ENCODE peak calls at places on chromosome 6, in six cellular contexts. K is fibroblast of lung; E is CD8-positive, alpha-beta T cell; X is heart right ventricle; F is heart left ventricle; W is tibial nerve. S is an unnamed sample.

GRCh38 chr6:157520986-157521664 is 140.1 kb downstream of the ZDHHC14 start:
- DNase-seq in K (no peak), E (no peak), X (no peak), W (no peak), F (no peak), S (no peak)

GRCh38 chr6:98816799-98817198 is 17.6 kb upstream of the POU3F2 start:
- DNase-seq in E (no peak), W (no peak), X (no peak), F (no peak), K (no peak), S (no peak)

GRCh38 chr6:91509711-91510110 is 922.8 kb upstream of the MAP3K7 start:
- DNase-seq in E (no peak), F (no peak), W (no peak), X (no peak), K (no peak), S (no peak)

GRCh38 chr6:33845031-33845430 is 41.2 kb upstream of the MLN start:
- DNase-seq in W (no peak), F (no peak), K (no peak), X (no peak), E (no peak), S (no peak)

GRCh38 chr6:108294297-108294786 is 512 bp upstream of the AFG1L start:
- DNase-seq in W (no peak), X (no peak), F (no peak), K (no peak), E (no peak), S (no peak)

GRCh38 chr6:33827546-33828451 is 24.0 kb upstream of the MLN start:
- DNase-seq in W (no peak), F (no peak), K (peak; percentile 13), E (no peak), X (no peak), S (no peak)

GRCh38 chr6:105273589-105273988 is 93.8 kb upstream of the POPDC3 start:
- DNase-seq in E (no peak), F (no peak), X (no peak), W (no peak), K (no peak), S (no peak)

GRCh38 chr6:4008324-4009047 is 70.5 kb downstream of the FAM217A start:
- DNase-seq in E (no peak), X (no peak), W (no peak), K (peak; percentile 83), F (no peak), S (peak; percentile 87)

GRCh38 chr6:133956413-133957049 is 3.5 kb downstream of the TBPL1 start:
- DNase-seq in W (no peak), F (no peak), X (no peak), K (no peak), E (no peak), S (no peak)

GRCh38 chr6:24971067-24971466 is 35.3 kb upstream of the RIPOR2 start:
- DNase-seq in W (no peak), F (no peak), E (no peak), K (no peak), X (no peak), S (no peak)
- TF ChIP-seq CTCF in W (no peak), F (no peak), E (no peak), K (no peak), X (no peak), S (no peak)

GRCh38 chr6:32108727-32109113 is 418 bp downstream of the TNXB start:
- DNase-seq in X (no peak), W (no peak), F (no peak), E (no peak), K (no peak), S (no peak)
- H3K4me3 ChIP-seq in X (peak overlapping the region; percentile 58), W (peak overlapping the region; percentile 62), F (peak overlapping the region; percentile 9), E (no peak overlapping the region), K (no peak overlapping the region), S (no peak overlapping the region)

GRCh38 chr6:72522735-72523141 is 99.1 kb upstream of the KCNQ5 start:
- DNase-seq in X (no peak), E (peak; percentile 12), K (no peak), F (no peak), W (no peak), S (no peak)
- TF ChIP-seq CTCF in X (no peak), E (no peak), K (no peak), F (no peak), W (no peak), S (no peak)

GRCh38 chr6:20335872-20336271 is 65.8 kb upstream of the E2F3 start:
- DNase-seq in K (no peak), X (no peak), W (no peak), F (no peak), E (no peak), S (no peak)

GRCh38 chr6:20332441-20333006 is 69.2 kb upstream of the E2F3 start:
- DNase-seq in E (no peak), X (no peak), F (no peak), K (no peak), W (no peak), S (no peak)

GRCh38 chr6:20334961-20335360 is 66.7 kb upstream of the E2F3 start:
- DNase-seq in X (no peak), K (no peak), E (no peak), F (no peak), W (no peak), S (no peak)

GRCh38 chr6:20333870-20334269 is 67.8 kb upstream of the E2F3 start:
- DNase-seq in F (no peak), E (no peak), K (no peak), W (no peak), X (no peak), S (no peak)

DNA sequence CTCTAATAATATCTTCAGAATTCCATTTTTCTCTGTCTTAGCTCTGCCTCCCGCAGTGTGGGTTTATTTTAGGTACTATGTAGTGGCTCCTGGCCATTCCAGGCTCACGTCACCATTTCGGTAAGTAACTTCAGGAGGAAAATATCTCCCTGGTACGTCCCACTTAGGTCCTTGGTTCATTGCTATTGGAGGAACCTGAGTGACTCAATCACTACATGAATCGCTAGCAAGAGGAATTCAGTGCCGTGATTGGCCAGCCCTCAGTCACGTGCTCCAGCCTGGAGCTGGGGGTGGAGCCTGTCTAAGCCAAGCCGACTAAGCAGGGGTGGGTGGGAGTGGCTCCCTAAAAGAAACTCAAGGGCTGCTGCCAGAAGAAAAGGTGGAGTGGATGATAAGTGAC is 67.3 kb upstream of the E2F3 start:
- DNase-seq in W (no peak), F (peak; percentile 62), K (no peak), X (peak; percentile 23), E (no peak), S (no peak)
- H3K4me3 ChIP-seq in W (no peak overlapping the region), F (no peak overlapping the region), K (no peak overlapping the region), X (peak overlapping the region; percentile 15), E (no peak overlapping the region), S (no peak overlapping the region)

DNA sequence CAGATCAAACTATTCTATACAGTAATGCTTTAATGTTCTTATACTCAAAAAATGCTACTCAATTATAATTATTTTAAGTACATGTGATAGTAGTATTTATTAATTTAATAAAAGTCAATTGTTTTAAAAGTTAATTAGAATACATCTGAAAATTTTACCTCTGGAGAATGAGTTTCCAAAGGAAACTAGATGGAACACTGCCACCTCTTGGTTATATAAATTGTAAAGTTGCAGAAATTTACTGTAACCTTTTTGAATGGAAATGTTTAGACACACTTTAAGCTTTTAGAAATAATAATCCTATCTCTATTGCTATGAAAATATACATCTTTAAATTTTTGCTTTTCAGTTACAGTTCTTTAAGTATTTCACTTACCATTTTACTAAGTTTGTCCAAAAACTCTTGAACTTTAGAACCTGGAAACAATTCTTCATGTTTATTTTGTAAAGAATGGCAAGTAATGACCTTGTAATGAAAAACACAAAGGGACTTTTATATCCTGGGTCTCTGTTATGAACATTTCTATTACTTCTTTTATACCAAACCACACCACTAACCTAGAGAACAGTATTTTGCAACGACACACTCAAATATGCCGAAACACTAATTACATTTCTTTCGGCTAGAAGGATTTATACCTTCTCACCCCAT is 10.9 kb upstream of the BMP5 start:
- DNase-seq in F (no peak), E (no peak), W (no peak), K (peak; percentile 7), X (no peak), S (peak; percentile 43)
- TF ChIP-seq CTCF in F (peak; percentile 19), E (no peak), W (peak; percentile 30), K (no peak), X (peak; percentile 36), S (peak; percentile 50)